ENCODE peak calls at places on chromosome 16, in seven cellular contexts. B is IMR-90, X is K562, K is A549, G is GM12878, V is H1, J is HepG2. S is an unnamed sample.

GRCh38 chr16:4700380-4700996 is 7.1 kb downstream of the NUDT16L1 start:
- DNase-seq in B (no peak), X (no peak), K (no peak), G (no peak), V (no peak), J (no peak), S (no peak)

GRCh38 chr16:9260665-9261064 is 169.2 kb downstream of the HAPSTR1 start:
- DNase-seq in B (no peak), X (no peak), K (no peak), G (no peak), V (no peak), J (peak; percentile 40), S (no peak)

GRCh38 chr16:55040366-55041086 is 109.9 kb downstream of the IRX5 start:
- DNase-seq in B (no peak), X (no peak), K (no peak), G (no peak), V (no peak), J (no peak), S (no peak)

GRCh38 chr16:4814542-4815173 is 12.2 kb upstream of the ROGDI start:
- DNase-seq in B (no peak), X (no peak), K (no peak), G (no peak), V (no peak), J (no peak), S (no peak)

GRCh38 chr16:84861671-84862070 is 41.9 kb downstream of the CRISPLD2 start:
- DNase-seq in B (no peak), X (no peak), K (no peak), G (no peak), V (no peak), J (no peak), S (no peak)

GRCh38 chr16:55491691-55492090 is 12.7 kb downstream of the MMP2 start:
- DNase-seq in B (no peak), X (no peak), K (no peak), G (no peak), V (no peak), J (no peak), S (no peak)

GRCh38 chr16:89815639-89816348 is 653 bp downstream of the FANCA start:
- DNase-seq in B (no peak), X (no peak), K (peak; percentile 38), G (no peak), V (peak; percentile 49), J (no peak), S (peak; percentile 74)

GRCh38 chr16:82368041-82368440 is 198.0 kb upstream of the MPHOSPH6 start:
- DNase-seq in B (peak; percentile 32), X (peak; percentile 20), K (peak; percentile 32), G (no peak), V (no peak), J (peak; percentile 40), S (peak; percentile 61)

GRCh38 chr16:9095998-9096397 is 4.6 kb downstream of the HAPSTR1 start:
- DNase-seq in B (no peak), X (no peak), K (no peak), G (no peak), V (no peak), J (no peak), S (no peak)

GRCh38 chr16:10558746-10559641 is 21.4 kb downstream of the EMP2 start:
- DNase-seq in B (no peak), X (no peak), K (no peak), G (no peak), V (no peak), J (no peak), S (no peak)

GRCh38 chr16:13148836-13149235 is 247.4 kb downstream of the SHISA9 start:
- DNase-seq in B (no peak), X (no peak), K (peak; percentile 2), G (no peak), V (no peak), J (no peak), S (no peak)
- TF ChIP-seq RFX5 in B (no peak), X (no peak), K (no peak), G (no peak), V (no peak), J (no peak), S (no peak)

GRCh38 chr16:86665319-86665675 is 86.9 kb downstream of the FOXL1 start:
- DNase-seq in B (peak; percentile 86), X (no peak), K (peak; percentile 81), G (peak; percentile 28), V (no peak), J (peak; percentile 32), S (no peak)
- TF ChIP-seq RFX5 in B (no peak), X (no peak), K (no peak), G (no peak), V (no peak), J (no peak), S (no peak)

DNA sequence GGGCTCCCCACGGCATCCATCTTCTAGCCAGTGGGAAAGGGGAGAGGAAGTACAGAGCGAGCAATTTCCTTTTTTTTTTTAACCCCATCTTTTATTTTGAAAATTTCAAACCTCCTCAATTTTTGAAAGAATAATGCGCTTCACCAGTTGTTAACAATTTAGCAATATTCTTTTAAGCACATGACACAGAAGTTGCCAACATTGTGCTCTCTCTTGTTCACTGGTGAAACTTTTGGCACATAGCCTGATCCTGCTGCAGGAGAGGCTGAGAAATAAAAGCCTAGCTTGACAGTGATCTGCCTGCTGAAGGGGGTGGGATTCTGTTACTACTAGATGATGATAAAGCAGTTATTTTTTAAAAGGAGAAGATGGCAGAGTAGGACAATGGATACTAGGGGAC is 12.9 kb downstream of the NAA60 start:
- DNase-seq in B (peak; percentile 8), X (no peak), K (no peak), G (no peak), V (no peak), J (no peak), S (no peak)
- TF ChIP-seq RFX5 in B (no peak), X (no peak), K (no peak), G (no peak), V (no peak), J (no peak), S (no peak)

DNA sequence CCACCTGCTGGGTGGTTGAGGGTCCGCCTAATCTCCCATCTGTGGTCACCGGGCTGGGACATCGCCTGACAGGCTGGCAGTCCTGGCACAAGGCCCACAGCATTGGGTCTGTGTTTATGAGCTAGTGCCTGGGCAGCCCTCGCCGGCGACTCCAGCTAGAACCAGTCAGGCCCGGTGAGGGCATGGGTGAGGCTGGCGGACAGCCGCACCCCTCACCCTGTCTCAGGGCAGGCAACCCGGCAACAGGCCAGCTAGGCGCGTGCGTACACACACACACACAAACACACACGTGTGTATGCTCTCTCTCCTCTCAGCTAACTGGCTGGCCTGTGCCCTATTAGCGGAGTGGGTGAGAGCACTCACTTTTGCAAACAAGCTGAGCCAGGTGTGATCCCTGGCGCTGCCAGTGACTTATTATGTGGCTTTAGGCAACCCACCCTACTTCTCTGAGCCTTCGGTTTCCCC is 10.4 kb downstream of the HSD11B2 start:
- DNase-seq in B (no peak), X (no peak), K (no peak), G (no peak), V (no peak), J (no peak), S (no peak)
- TF ChIP-seq RFX5 in B (no peak), X (no peak), K (no peak), G (no peak), V (no peak), J (no peak), S (no peak)

DNA sequence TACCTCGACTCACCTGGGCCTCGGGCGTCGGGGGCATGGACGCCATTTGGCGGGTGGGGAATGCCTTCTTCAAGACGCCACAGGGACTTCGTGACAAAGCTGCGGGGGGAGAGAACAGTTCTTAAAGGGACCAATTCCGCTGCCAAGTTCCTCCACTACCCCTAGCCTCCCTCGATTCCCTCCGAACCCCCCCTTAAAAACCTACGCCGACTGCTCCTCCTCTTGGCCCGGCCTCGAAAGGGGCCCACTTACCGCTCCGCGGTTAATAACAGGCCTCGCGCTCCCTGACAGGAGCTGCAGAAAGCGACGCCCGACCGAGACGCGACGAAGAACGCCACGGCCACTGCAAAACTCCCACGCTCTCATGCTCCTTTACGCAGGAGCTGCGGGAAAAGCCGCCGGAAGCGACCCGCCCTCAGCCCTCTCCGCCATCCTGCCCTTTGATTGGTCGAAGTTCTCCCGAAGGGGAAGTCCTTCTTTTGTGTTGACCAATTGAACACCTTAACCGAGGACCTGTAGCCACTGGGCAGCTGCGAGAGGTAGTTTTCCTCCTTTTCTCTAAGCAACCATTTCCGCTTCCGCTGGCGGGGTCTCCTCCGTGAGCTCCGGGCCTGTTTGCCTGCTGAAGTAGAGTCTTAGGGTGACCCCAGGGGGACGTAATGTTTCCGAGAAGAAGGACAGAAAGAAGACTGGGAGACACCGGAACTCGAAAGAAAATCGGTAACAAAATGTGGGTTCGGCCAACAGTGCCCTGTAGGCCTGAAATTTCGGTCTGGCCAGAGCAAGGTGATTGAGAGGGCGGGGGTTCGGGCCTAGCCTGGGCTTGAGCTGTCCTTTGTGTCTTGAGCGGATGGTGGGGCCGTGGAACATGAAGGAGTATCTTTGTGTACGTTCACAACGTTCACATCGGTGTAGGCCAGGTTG is at the start of the genes NAA60 and ZNF597:
- DNase-seq in B (peak; percentile 93), X (peak; percentile 66), K (peak; percentile 92), G (peak; percentile 74), V (peak; percentile 64), J (peak; percentile 93), S (peak; percentile 85)
- TF ChIP-seq RFX5 in B (no peak), X (no peak), K (no peak), G (peak; percentile 70), V (no peak), J (no peak), S (peak; percentile 61)

DNA sequence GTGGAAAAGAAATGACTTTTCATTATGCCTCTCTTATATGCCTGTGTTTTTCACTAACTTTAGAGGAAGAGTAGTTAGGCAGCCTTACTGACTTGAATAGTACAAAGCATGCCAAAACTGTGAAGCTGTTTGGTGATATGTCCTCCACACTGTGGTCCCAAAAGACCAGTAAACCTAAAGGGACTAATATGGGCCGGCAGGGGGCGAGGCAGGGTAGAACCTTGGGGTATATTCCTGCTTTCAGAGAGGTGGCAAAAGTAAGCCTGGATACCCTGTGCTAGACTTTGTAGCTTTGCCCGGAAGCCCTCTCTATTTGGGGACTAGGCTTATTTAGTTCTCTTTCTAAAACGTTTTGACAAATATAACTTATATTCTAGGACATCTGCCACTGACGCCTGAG is 36.5 kb upstream of the VWA3A start:
- DNase-seq in B (no peak), X (peak; percentile 32), K (no peak), G (no peak), V (peak; percentile 69), J (peak; percentile 13), S (no peak)
- TF ChIP-seq RFX5 in B (no peak), X (no peak), K (no peak), G (no peak), V (no peak), J (no peak), S (no peak)

DNA sequence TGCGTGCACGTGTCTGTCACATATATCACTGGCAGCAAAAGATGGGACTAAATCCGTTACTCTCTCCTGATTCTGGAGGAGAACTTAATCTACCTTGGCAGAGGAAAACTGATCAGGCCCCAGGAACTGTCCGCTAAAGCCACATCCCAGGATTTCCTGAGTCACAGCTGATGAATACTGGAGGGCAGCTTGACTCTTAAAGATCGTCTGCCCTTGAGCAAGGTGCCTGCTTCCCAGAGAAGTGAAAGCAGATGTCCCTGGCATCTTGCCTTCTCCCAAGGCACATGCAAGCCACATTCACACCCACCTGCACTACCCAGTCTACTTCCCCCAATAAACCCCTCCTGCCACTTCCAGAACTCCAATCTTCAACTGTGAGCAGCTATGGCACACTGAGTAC is 99.8 kb downstream of the CPPED1 start:
- DNase-seq in B (peak; percentile 2), X (no peak), K (no peak), G (no peak), V (no peak), J (no peak), S (no peak)
- TF ChIP-seq RFX5 in B (no peak), X (no peak), K (no peak), G (no peak), V (no peak), J (no peak), S (no peak)

GRCh38 chr16:7628981-7629380 is 296.3 kb downstream of the RBFOX1 start:
- DNase-seq in B (no peak), X (no peak), K (no peak), G (no peak), V (no peak), J (no peak), S (no peak)
- TF ChIP-seq RFX5 in B (no peak), X (no peak), K (no peak), G (no peak), V (no peak), J (no peak), S (no peak)

S was measured in SK-N-SH.